ENCODE peak calls at places on chromosome 1, in five cellular contexts. One of them, this sample, is unnamed.
A peak's percentile ranks its signal among the peaks of the same experiment; 100 is the strongest.

GRCh38 chr1:27599605-27600499 is 4.1 kb downstream of the AHDC1 start:
- DNase-seq in uterus: peak; percentile 31
- DNase-seq in AG04449: no peak
- DNase-seq in Calu3: peak; percentile 28
- DNase-seq in dorsolateral prefrontal cortex: no peak
- DNase-seq in this sample: no peak

GRCh38 chr1:78003882-78004718 is 639 bp upstream of the DNAJB4 start:
- DNase-seq in Calu3: peak; percentile 25
- DNase-seq in dorsolateral prefrontal cortex: no peak
- DNase-seq in uterus: peak; percentile 53
- DNase-seq in AG04449: peak; percentile 42
- DNase-seq in this sample: peak; percentile 80

GRCh38 chr1:155043793-155044192 is 7.3 kb upstream of the ADAM15 start:
- DNase-seq in uterus: no peak
- DNase-seq in AG04449: no peak
- DNase-seq in dorsolateral prefrontal cortex: no peak
- DNase-seq in Calu3: no peak
- DNase-seq in this sample: no peak

GRCh38 chr1:32766328-32766972 is 50.7 kb downstream of the YARS1 start:
- DNase-seq in dorsolateral prefrontal cortex: no peak
- DNase-seq in Calu3: no peak
- DNase-seq in AG04449: no peak
- DNase-seq in uterus: no peak
- DNase-seq in this sample: no peak

GRCh38 chr1:111615874-111616715 is 3.5 kb upstream of the RAP1A start:
- DNase-seq in uterus: no peak
- DNase-seq in AG04449: no peak
- DNase-seq in Calu3: no peak
- DNase-seq in dorsolateral prefrontal cortex: no peak
- DNase-seq in this sample: no peak

GRCh38 chr1:36126797-36127500 is 1.9 kb upstream of the COL8A2 start:
- DNase-seq in Calu3: no peak
- DNase-seq in uterus: no peak
- DNase-seq in dorsolateral prefrontal cortex: no peak
- DNase-seq in AG04449: no peak
- DNase-seq in this sample: no peak

GRCh38 chr1:206048582-206048981 is 4.4 kb upstream of the RHEX start:
- DNase-seq in Calu3: peak; percentile 94
- DNase-seq in dorsolateral prefrontal cortex: no peak
- DNase-seq in uterus: no peak
- DNase-seq in AG04449: no peak
- DNase-seq in this sample: no peak

GRCh38 chr1:204130989-204131892 is 20.6 kb downstream of the ETNK2 start:
- DNase-seq in uterus: peak; percentile 87
- DNase-seq in Calu3: peak; percentile 62
- DNase-seq in AG04449: peak; percentile 37
- DNase-seq in dorsolateral prefrontal cortex: no peak
- DNase-seq in this sample: peak; percentile 90

GRCh38 chr1:41158147-41158875 is 83.8 kb downstream of the SCMH1 start:
- DNase-seq in AG04449: no peak
- DNase-seq in uterus: no peak
- DNase-seq in Calu3: no peak
- DNase-seq in dorsolateral prefrontal cortex: no peak
- DNase-seq in this sample: no peak

GRCh38 chr1:88029142-88029541 is 654.9 kb upstream of the PKN2 start:
- DNase-seq in dorsolateral prefrontal cortex: no peak
- DNase-seq in AG04449: no peak
- DNase-seq in uterus: no peak
- DNase-seq in Calu3: peak; percentile 26
- DNase-seq in this sample: no peak

GRCh38 chr1:15115542-15116330 is 37.8 kb upstream of the TMEM51 start:
- DNase-seq in AG04449: no peak
- DNase-seq in Calu3: no peak
- DNase-seq in uterus: no peak
- DNase-seq in dorsolateral prefrontal cortex: no peak
- DNase-seq in this sample: no peak

GRCh38 chr1:33971018-33971710 is 107.3 kb downstream of the HMGB4 start:
- DNase-seq in Calu3: no peak
- DNase-seq in AG04449: no peak
- DNase-seq in dorsolateral prefrontal cortex: no peak
- DNase-seq in uterus: no peak
- DNase-seq in this sample: peak; percentile 45

GRCh38 chr1:112697781-112698201 is 9.1 kb downstream of the RHOC start:
- DNase-seq in AG04449: no peak
- DNase-seq in Calu3: no peak
- DNase-seq in uterus: no peak
- DNase-seq in dorsolateral prefrontal cortex: no peak
- DNase-seq in this sample: no peak

GRCh38 chr1:13794231-13795187 is 94.5 kb downstream of the PRDM2 start:
- DNase-seq in Calu3: no peak
- DNase-seq in uterus: no peak
- DNase-seq in AG04449: no peak
- DNase-seq in dorsolateral prefrontal cortex: no peak
- DNase-seq in this sample: no peak

GRCh38 chr1:13797397-13797796 is 97.4 kb downstream of the PRDM2 start:
- DNase-seq in Calu3: no peak
- DNase-seq in AG04449: no peak
- DNase-seq in uterus: no peak
- DNase-seq in dorsolateral prefrontal cortex: no peak
- DNase-seq in this sample: no peak

GRCh38 chr1:13792429-13792828 is 92.4 kb downstream of the PRDM2 start:
- DNase-seq in dorsolateral prefrontal cortex: no peak
- DNase-seq in uterus: no peak
- DNase-seq in AG04449: peak; percentile 55
- DNase-seq in Calu3: no peak
- DNase-seq in this sample: peak; percentile 62

GRCh38 chr1:13790290-13791035 is 90.5 kb downstream of the PRDM2 start:
- DNase-seq in AG04449: no peak
- DNase-seq in uterus: no peak
- DNase-seq in Calu3: no peak
- DNase-seq in dorsolateral prefrontal cortex: no peak
- DNase-seq in this sample: no peak

DNA sequence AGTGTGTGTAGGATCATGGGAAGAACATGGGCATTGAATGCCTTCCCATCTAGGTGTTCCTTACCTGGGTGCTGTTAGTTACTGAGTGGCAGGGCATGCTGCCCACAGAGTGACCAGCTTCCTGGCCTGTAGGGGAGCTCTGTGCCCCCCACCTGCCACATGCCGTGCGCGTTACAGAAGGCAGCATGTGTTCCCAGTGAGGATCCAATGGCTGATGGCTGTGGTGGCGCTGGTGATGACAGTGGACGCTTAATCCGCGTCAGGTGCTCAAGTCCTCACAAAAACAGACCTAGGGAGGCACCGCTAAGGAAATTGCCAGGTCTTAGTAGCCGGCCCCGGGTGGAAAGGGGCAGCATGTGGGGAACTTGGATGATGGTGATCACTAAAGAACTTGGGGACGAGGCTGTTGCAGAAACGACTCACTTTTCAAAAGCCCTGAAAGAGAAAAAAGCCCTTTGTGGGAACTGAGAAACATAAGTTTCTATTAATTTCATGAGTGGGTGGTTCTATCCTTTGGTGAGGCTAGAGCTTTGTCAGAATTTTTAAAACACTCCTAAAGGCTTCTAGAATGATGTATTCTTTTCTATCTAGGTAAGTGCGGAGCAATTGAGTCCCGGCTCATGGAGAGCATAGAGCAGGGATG is 93.2 kb downstream of the PRDM2 start:
- DNase-seq in dorsolateral prefrontal cortex: no peak
- DNase-seq in AG04449: no peak
- DNase-seq in uterus: no peak
- DNase-seq in Calu3: no peak
- DNase-seq in this sample: no peak
- TF ChIP-seq CTCF in dorsolateral prefrontal cortex: no peak
- TF ChIP-seq CTCF in AG04449: no peak
- TF ChIP-seq CTCF in uterus: no peak
- TF ChIP-seq CTCF in Calu3: no peak
- TF ChIP-seq CTCF in this sample: no peak

GRCh38 chr1:8992936-8993687 is 33.1 kb downstream of the SLC2A7 start:
- DNase-seq in Calu3: no peak
- DNase-seq in AG04449: no peak
- DNase-seq in uterus: no peak
- DNase-seq in dorsolateral prefrontal cortex: no peak
- DNase-seq in this sample: no peak
- TF ChIP-seq CTCF in Calu3: no peak
- TF ChIP-seq CTCF in AG04449: no peak
- TF ChIP-seq CTCF in uterus: no peak
- TF ChIP-seq CTCF in dorsolateral prefrontal cortex: no peak
- TF ChIP-seq CTCF in this sample: peak; percentile 71

GRCh38 chr1:44653107-44653964 is 20.9 kb downstream of the TMEM53 start:
- DNase-seq in AG04449: no peak
- DNase-seq in Calu3: no peak
- DNase-seq in dorsolateral prefrontal cortex: no peak
- DNase-seq in uterus: no peak
- DNase-seq in this sample: no peak
- TF ChIP-seq CTCF in AG04449: no peak
- TF ChIP-seq CTCF in Calu3: no peak
- TF ChIP-seq CTCF in dorsolateral prefrontal cortex: peak; percentile 8
- TF ChIP-seq CTCF in uterus: no peak
- TF ChIP-seq CTCF in this sample: peak; percentile 68

DNA sequence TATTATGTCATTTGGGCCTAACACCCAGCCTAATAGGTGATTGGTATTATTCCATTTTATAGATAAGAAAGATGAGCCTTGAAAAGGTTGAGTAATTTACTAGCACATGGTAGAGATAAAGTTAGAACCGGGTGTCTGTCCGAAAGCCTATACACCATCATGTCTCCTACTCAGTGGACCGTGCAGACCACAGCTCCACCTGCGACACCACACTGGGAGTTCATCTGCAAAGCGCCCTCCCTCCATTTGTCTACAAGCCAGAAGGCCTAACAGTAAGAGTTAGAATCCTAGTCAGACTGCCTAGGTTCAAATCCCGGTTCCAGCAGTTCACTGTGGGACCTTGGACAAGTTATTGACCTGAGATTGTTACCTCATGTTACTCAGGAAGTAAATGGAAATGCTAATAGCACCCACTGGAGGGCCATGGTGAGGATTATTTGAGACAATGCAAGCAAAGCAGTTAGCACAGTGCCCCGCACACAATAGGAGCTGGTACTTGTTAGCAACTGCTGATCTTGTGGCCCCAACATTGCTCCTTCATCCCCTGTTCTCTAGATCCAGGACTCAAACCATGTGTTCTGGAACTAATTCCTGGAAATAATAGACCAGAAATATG is 20.5 kb downstream of the ARMH1 start:
- DNase-seq in Calu3: no peak
- DNase-seq in AG04449: no peak
- DNase-seq in dorsolateral prefrontal cortex: no peak
- DNase-seq in uterus: no peak
- DNase-seq in this sample: no peak
- TF ChIP-seq CTCF in Calu3: no peak
- TF ChIP-seq CTCF in AG04449: no peak
- TF ChIP-seq CTCF in dorsolateral prefrontal cortex: no peak
- TF ChIP-seq CTCF in uterus: no peak
- TF ChIP-seq CTCF in this sample: no peak

GRCh38 chr1:158674302-158674701 is 12.2 kb downstream of the SPTA1 start:
- DNase-seq in dorsolateral prefrontal cortex: no peak
- DNase-seq in uterus: no peak
- DNase-seq in AG04449: no peak
- DNase-seq in Calu3: no peak
- DNase-seq in this sample: no peak
- TF ChIP-seq CTCF in dorsolateral prefrontal cortex: no peak
- TF ChIP-seq CTCF in uterus: no peak
- TF ChIP-seq CTCF in AG04449: no peak
- TF ChIP-seq CTCF in Calu3: no peak
- TF ChIP-seq CTCF in this sample: no peak

DNA sequence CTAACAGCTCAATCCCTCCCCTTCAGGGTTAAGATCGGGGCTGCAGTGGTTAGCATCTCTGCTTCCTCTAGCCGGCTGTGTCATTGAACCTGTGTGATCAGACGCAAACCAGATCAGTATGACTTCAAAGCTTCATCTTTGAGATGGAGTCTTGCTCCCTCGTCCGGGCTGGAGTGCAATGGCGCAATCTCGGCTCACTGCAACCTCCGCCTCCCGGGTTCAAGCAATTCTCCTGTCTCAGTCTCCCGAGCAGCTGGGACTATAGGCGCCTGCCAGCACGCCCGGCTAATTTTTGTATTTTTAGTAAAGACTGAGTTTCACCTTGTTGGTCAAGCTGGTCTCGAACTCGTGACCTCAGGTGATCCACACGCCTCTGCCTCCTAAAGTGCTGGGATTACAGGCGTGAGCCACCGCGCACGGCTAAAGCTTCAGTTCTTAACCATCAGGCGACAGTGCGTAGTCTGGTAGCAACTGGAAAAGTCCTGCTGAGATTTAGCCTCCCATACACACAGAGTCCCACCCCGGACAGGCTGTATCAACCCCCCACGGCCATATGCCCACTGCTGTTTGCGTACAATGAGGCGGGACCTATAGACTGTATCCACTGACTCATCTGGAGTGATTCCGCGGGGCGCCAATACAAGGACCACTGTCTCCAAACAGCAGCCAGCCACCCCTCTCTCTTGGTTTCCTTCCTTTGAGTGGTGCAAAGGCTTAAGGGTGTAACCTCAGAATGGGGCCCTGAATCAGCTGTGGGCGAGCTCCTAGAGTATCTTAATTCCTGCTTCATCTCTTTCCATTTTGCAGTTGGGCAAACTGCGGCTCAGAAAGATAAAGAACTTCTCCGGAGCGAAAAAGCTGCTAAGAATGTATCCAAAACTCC is 23.3 kb downstream of the CELA3A start:
- DNase-seq in uterus: peak; percentile 65
- DNase-seq in AG04449: no peak
- DNase-seq in dorsolateral prefrontal cortex: peak; percentile 31
- DNase-seq in Calu3: no peak
- DNase-seq in this sample: peak; percentile 84
- TF ChIP-seq CTCF in uterus: no peak
- TF ChIP-seq CTCF in AG04449: peak; percentile 5
- TF ChIP-seq CTCF in dorsolateral prefrontal cortex: no peak
- TF ChIP-seq CTCF in Calu3: no peak
- TF ChIP-seq CTCF in this sample: peak; percentile 17

This sample was measured in HFFc6.